ENCODE peak calls at places on chromosomes 3 and 15, in five cellular contexts. Y is kidney epithelial cell, H is upper lobe of right lung, U is IMR-90, M is kidney. D is an unnamed sample.

GRCh38 chr15:89462198-89462912 is 34.0 kb downstream of the RHCG start:
- DNase-seq in Y (no peak), H (peak; percentile 29), U (peak; percentile 23), M (peak; percentile 8), D (no peak)

GRCh38 chr15:64288999-64289398 is 67.0 kb downstream of the CSNK1G1 start:
- DNase-seq in Y (no peak), H (peak; percentile 79), U (no peak), M (no peak), D (no peak)

GRCh38 chr15:69578792-69579587 is 126.4 kb downstream of the RPLP1 start:
- DNase-seq in Y (peak; percentile 58), H (peak; percentile 88), U (no peak), M (peak; percentile 93), D (no peak)

GRCh38 chr3:194185225-194185624 is 49.3 kb downstream of the HES1 start:
- DNase-seq in Y (peak; percentile 42), H (no peak), U (no peak), M (no peak), D (no peak)

GRCh38 chr3:52277972-52278509 is 408 bp downstream of the WDR82 start:
- DNase-seq in Y (no peak), H (no peak), U (no peak), M (peak; percentile 89), D (no peak)

GRCh38 chr3:25380222-25380739 is 47.8 kb upstream of the RARB start:
- DNase-seq in Y (no peak), H (no peak), U (no peak), M (peak; percentile 89), D (no peak)

GRCh38 chr3:120393761-120394160 is 44.6 kb upstream of the LRRC58 start:
- DNase-seq in Y (no peak), H (no peak), U (no peak), M (no peak), D (no peak)

GRCh38 chr15:86489992-86490391 is 410.3 kb downstream of the AGBL1 start:
- DNase-seq in Y (no peak), H (no peak), U (no peak), M (no peak), D (no peak)

GRCh38 chr3:70550723-70551319 is 238.4 kb upstream of the MDFIC2 start:
- DNase-seq in Y (no peak), H (peak; percentile 82), U (peak; percentile 54), M (peak; percentile 69), D (no peak)

GRCh38 chr3:29280675-29281264 is at the start of gene RBMS3:
- DNase-seq in Y (peak; percentile 87), H (peak; percentile 87), U (peak; percentile 97), M (peak; percentile 94), D (peak; percentile 61)
- TF ChIP-seq CTCF in Y (peak; percentile 60), H (peak; percentile 56), U (peak; percentile 65), M (peak; percentile 47), D (no peak)

GRCh38 chr3:122183893-122184590 is 574 bp downstream of the CASR start:
- DNase-seq in Y (no peak), H (peak; percentile 57), U (no peak), M (peak; percentile 77), D (no peak)
- TF ChIP-seq CTCF in Y (no peak), H (no peak), U (no peak), M (no peak), D (no peak)

DNA sequence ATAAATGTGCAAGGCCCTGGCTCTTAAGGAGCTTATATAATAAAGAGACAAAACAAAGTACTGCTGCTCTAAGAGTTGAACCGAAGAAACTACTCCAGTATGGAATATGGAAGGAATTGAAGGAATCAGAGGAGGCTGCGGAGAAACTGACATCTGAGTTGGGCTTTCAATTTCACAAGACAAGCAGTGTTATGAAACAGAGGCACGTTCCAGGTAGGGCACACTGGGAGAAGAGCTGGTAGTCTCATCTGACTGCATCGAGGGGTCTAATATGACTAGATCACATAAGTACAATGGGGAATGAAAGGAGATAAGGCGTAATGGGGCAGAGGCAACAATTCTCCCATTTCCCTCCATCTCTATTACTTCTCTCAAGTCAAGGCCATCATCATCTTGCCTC is 68.3 kb upstream of the CDAN1 start:
- DNase-seq in Y (no peak), H (no peak), U (no peak), M (no peak), D (no peak)
- TF ChIP-seq CTCF in Y (no peak), H (no peak), U (no peak), M (no peak), D (no peak)

DNA sequence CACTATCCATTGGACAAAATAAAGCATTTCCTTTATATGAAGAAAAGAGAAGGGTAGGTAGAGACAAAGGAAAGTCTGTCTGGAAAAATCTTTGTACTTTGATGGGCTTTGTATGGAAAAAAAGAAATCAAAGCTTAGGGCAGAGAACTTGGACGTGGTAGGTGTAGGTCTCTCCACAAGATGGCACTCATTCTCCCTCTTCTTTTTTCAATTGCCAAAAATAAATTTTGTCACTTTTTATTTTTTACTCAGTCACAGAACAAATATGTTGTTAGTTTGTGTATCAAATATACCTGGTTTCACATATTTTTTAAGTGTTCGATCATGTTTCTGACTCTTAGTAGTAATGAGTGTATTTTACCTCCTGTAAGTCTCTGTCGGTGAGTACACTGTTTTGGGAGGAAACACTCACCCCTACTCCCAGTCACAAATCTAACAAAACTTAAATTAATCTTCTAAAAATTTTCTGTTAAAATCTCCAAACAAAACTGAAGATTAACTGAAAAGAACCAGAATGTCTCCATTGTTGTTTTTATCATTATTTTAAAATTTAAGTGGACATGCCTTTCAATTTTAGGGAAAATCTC is 415.8 kb upstream of the GOLIM4 start:
- DNase-seq in Y (no peak), H (no peak), U (peak; percentile 20), M (no peak), D (no peak)
- TF ChIP-seq CTCF in Y (peak; percentile 68), H (peak; percentile 34), U (peak; percentile 66), M (peak; percentile 19), D (peak; percentile 22)

D was measured in mesothelial cell of epicardium.